ENCODE peak calls at places on chromosomes 3 and 15, in seven cellular contexts. One of them, this sample, is unnamed.
A peak's percentile ranks its signal among the peaks of the same experiment; 100 is the strongest.

GRCh38 chr3:196440696-196441095 is 8.5 kb upstream of the UBXN7 start:
- DNase-seq in GM23338: no peak
- DNase-seq in HepG2: no peak
- DNase-seq in K562: no peak
- DNase-seq in HCT116: no peak
- DNase-seq in SK-N-SH: no peak
- DNase-seq in GM12878: peak; percentile 62
- DNase-seq in this sample: no peak

GRCh38 chr3:53938645-53939044 is 47.0 kb upstream of the SELENOK start:
- DNase-seq in GM12878: no peak
- DNase-seq in HepG2: peak; percentile 25
- DNase-seq in SK-N-SH: peak; percentile 55
- DNase-seq in HCT116: peak; percentile 23
- DNase-seq in K562: peak; percentile 24
- DNase-seq in GM23338: peak; percentile 84
- DNase-seq in this sample: peak; percentile 8

GRCh38 chr3:2837893-2838292 is 272.3 kb downstream of the IL5RA start:
- DNase-seq in GM23338: no peak
- DNase-seq in HCT116: no peak
- DNase-seq in K562: no peak
- DNase-seq in GM12878: no peak
- DNase-seq in SK-N-SH: peak; percentile 30
- DNase-seq in HepG2: no peak
- DNase-seq in this sample: no peak

GRCh38 chr15:52295421-52295991 is at the start of gene MYO5C:
- DNase-seq in GM23338: peak; percentile 95
- DNase-seq in GM12878: no peak
- DNase-seq in K562: no peak
- DNase-seq in HCT116: peak; percentile 64
- DNase-seq in SK-N-SH: peak; percentile 89
- DNase-seq in HepG2: peak; percentile 68
- DNase-seq in this sample: no peak

GRCh38 chr15:93467327-93467726 is 378.3 kb upstream of the RGMA start:
- DNase-seq in K562: no peak
- DNase-seq in GM23338: no peak
- DNase-seq in HCT116: no peak
- DNase-seq in HepG2: no peak
- DNase-seq in GM12878: no peak
- DNase-seq in SK-N-SH: no peak
- DNase-seq in this sample: no peak

GRCh38 chr3:8972614-8973013 is 9.3 kb upstream of the RAD18 start:
- DNase-seq in GM23338: no peak
- DNase-seq in HCT116: no peak
- DNase-seq in K562: peak; percentile 91
- DNase-seq in HepG2: peak; percentile 20
- DNase-seq in GM12878: no peak
- DNase-seq in SK-N-SH: no peak
- DNase-seq in this sample: no peak

GRCh38 chr15:90141646-90142045 is 39.4 kb upstream of the IDH2 start:
- DNase-seq in HepG2: no peak
- DNase-seq in GM23338: no peak
- DNase-seq in SK-N-SH: no peak
- DNase-seq in GM12878: no peak
- DNase-seq in HCT116: no peak
- DNase-seq in K562: peak; percentile 32
- DNase-seq in this sample: peak; percentile 28

GRCh38 chr3:140529096-140529495 is 148.8 kb upstream of the TRIM42 start:
- DNase-seq in GM23338: no peak
- DNase-seq in HCT116: no peak
- DNase-seq in GM12878: no peak
- DNase-seq in HepG2: no peak
- DNase-seq in SK-N-SH: no peak
- DNase-seq in K562: no peak
- DNase-seq in this sample: no peak

GRCh38 chr15:93089855-93090305 is 869 bp upstream of the RGMA start:
- DNase-seq in HepG2: no peak
- DNase-seq in GM12878: no peak
- DNase-seq in SK-N-SH: no peak
- DNase-seq in K562: no peak
- DNase-seq in GM23338: no peak
- DNase-seq in HCT116: no peak
- DNase-seq in this sample: no peak

GRCh38 chr3:49410102-49410843 is 1.5 kb downstream of the RHOA start:
- DNase-seq in GM23338: no peak
- DNase-seq in HepG2: no peak
- DNase-seq in GM12878: no peak
- DNase-seq in SK-N-SH: no peak
- DNase-seq in HCT116: no peak
- DNase-seq in K562: peak; percentile 2
- DNase-seq in this sample: no peak

GRCh38 chr15:51814616-51815015 is 14.8 kb upstream of the TMOD3 start:
- DNase-seq in GM12878: no peak
- DNase-seq in GM23338: no peak
- DNase-seq in K562: no peak
- DNase-seq in HCT116: no peak
- DNase-seq in SK-N-SH: no peak
- DNase-seq in HepG2: no peak
- DNase-seq in this sample: no peak

GRCh38 chr15:90101969-90102890 is at the start of gene IDH2:
- DNase-seq in SK-N-SH: peak; percentile 98
- DNase-seq in GM23338: peak; percentile 93
- DNase-seq in HepG2: peak; percentile 48
- DNase-seq in GM12878: no peak
- DNase-seq in HCT116: peak; percentile 38
- DNase-seq in K562: peak; percentile 98
- DNase-seq in this sample: peak; percentile 65

GRCh38 chr3:189142527-189142926 is 29.2 kb upstream of the TPRG1 start:
- DNase-seq in GM12878: no peak
- DNase-seq in HepG2: no peak
- DNase-seq in HCT116: no peak
- DNase-seq in SK-N-SH: no peak
- DNase-seq in GM23338: no peak
- DNase-seq in K562: no peak
- DNase-seq in this sample: no peak

GRCh38 chr15:81239190-81239589 is 42.5 kb downstream of the IL16 start:
- DNase-seq in GM12878: no peak
- DNase-seq in HCT116: no peak
- DNase-seq in HepG2: no peak
- DNase-seq in GM23338: no peak
- DNase-seq in K562: no peak
- DNase-seq in SK-N-SH: no peak
- DNase-seq in this sample: no peak

GRCh38 chr3:43194490-43195115 is 88.7 kb upstream of the POMGNT2 start:
- DNase-seq in HepG2: no peak
- DNase-seq in HCT116: no peak
- DNase-seq in GM23338: no peak
- DNase-seq in K562: no peak
- DNase-seq in GM12878: no peak
- DNase-seq in SK-N-SH: no peak
- DNase-seq in this sample: no peak

DNA sequence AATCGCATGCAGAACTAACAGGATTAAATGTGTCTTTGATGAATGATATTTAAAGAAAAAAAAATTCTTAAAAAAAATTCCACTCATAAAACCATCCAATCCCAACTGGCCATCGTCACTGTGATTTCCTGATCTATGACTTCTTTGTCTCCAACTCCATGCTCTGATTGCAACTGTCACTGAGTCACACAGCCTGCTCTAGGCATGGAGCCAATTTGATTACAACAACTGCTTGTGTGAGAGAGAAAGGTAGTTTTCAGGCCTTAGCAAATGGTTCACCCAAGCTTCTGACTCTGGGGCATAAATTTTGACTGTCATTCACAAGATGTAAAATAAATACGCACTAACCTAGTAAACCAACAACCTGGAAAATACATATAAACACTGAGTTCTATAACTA is 25.8 kb upstream of the SPRED1 start:
- DNase-seq in HepG2: peak; percentile 59
- DNase-seq in K562: no peak
- DNase-seq in GM12878: no peak
- DNase-seq in SK-N-SH: peak; percentile 23
- DNase-seq in HCT116: peak; percentile 85
- DNase-seq in GM23338: no peak
- DNase-seq in this sample: no peak
- H3K27ac ChIP-seq in HepG2: no peak overlapping the region
- H3K27ac ChIP-seq in K562: no peak overlapping the region
- H3K27ac ChIP-seq in GM12878: no peak overlapping the region
- H3K27ac ChIP-seq in SK-N-SH: no peak overlapping the region
- H3K27ac ChIP-seq in HCT116: no peak overlapping the region
- H3K27ac ChIP-seq in GM23338: no peak overlapping the region
- H3K27ac ChIP-seq in this sample: no peak overlapping the region

GRCh38 chr15:78455749-78456148 is 17.7 kb downstream of the IREB2 start:
- DNase-seq in SK-N-SH: no peak
- DNase-seq in GM23338: no peak
- DNase-seq in GM12878: no peak
- DNase-seq in HepG2: no peak
- DNase-seq in K562: no peak
- DNase-seq in HCT116: no peak
- DNase-seq in this sample: no peak
- TF ChIP-seq POLR2AphosphoS5 in SK-N-SH: no peak
- TF ChIP-seq POLR2AphosphoS5 in GM23338: no peak
- TF ChIP-seq POLR2AphosphoS5 in GM12878: no peak
- TF ChIP-seq POLR2AphosphoS5 in HepG2: no peak
- TF ChIP-seq POLR2AphosphoS5 in K562: no peak
- TF ChIP-seq POLR2AphosphoS5 in HCT116: no peak
- TF ChIP-seq POLR2AphosphoS5 in this sample: no peak

GRCh38 chr3:129415830-129416229 is 12.6 kb downstream of the EFCAB12 start:
- DNase-seq in GM23338: no peak
- DNase-seq in HepG2: peak; percentile 45
- DNase-seq in HCT116: no peak
- DNase-seq in GM12878: no peak
- DNase-seq in SK-N-SH: no peak
- DNase-seq in K562: no peak
- DNase-seq in this sample: no peak

GRCh38 chr3:129415378-129415777 is 13.1 kb downstream of the EFCAB12 start:
- DNase-seq in HepG2: no peak
- DNase-seq in SK-N-SH: no peak
- DNase-seq in K562: no peak
- DNase-seq in HCT116: no peak
- DNase-seq in GM12878: no peak
- DNase-seq in GM23338: no peak
- DNase-seq in this sample: no peak

GRCh38 chr3:129412542-129413198 is 15.8 kb downstream of the EFCAB12 start:
- DNase-seq in GM12878: no peak
- DNase-seq in GM23338: no peak
- DNase-seq in SK-N-SH: no peak
- DNase-seq in HepG2: no peak
- DNase-seq in HCT116: no peak
- DNase-seq in K562: no peak
- DNase-seq in this sample: no peak

GRCh38 chr3:129416408-129416807 is 12.0 kb downstream of the EFCAB12 start:
- DNase-seq in GM12878: no peak
- DNase-seq in K562: no peak
- DNase-seq in HCT116: no peak
- DNase-seq in SK-N-SH: no peak
- DNase-seq in GM23338: no peak
- DNase-seq in HepG2: no peak
- DNase-seq in this sample: no peak

DNA sequence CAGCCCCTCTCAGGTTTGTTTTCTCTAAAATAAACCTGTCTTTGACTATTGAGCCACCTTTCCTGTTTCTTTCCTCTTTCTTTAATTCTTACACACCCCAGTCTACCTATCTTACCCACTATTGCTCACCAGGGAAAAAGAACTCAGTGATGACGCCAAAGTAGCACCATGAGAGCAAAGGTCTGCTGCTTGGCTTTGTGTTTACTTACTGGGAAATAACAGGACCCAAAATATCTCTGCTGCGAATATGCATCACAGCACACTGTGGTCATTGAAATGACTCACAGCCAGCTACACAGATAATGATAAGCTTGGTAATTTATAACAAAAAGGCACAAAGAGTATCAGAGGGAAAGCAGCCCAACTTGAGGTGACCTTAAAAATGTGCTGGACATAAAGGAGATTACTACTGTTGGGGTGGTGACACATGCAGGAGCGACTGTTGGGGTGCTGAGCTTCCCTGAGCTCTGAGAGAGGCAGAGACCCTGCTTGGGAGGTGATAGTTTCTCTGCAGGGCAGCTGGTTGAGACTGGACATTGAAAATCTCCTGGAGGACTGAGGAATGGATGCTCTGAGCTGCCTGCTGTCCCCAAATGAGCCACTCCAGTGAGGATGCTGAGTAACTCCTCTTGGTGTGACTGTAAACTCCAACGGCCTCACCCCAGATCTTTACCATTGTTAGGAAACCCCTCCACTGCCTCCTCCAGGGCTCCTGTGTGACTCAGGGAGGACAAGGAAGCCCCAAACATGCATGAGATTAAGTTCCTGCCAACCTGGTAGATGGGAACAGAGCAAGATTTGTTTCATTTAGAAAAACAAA is 14.5 kb downstream of the EFCAB12 start:
- DNase-seq in SK-N-SH: no peak
- DNase-seq in GM23338: no peak
- DNase-seq in HCT116: no peak
- DNase-seq in HepG2: peak; percentile 91
- DNase-seq in GM12878: no peak
- DNase-seq in K562: peak; percentile 32
- DNase-seq in this sample: no peak
- TF ChIP-seq REST in SK-N-SH: no peak
- TF ChIP-seq REST in GM23338: no peak
- TF ChIP-seq REST in HCT116: no peak
- TF ChIP-seq REST in HepG2: no peak
- TF ChIP-seq REST in GM12878: no peak
- TF ChIP-seq REST in K562: no peak
- TF ChIP-seq REST in this sample: no peak

GRCh38 chr15:27701014-27701413 is 398.1 kb downstream of the OCA2 start:
- DNase-seq in HCT116: no peak
- DNase-seq in K562: no peak
- DNase-seq in HepG2: no peak
- DNase-seq in SK-N-SH: no peak
- DNase-seq in GM23338: no peak
- DNase-seq in GM12878: no peak
- DNase-seq in this sample: no peak

GRCh38 chr15:27706300-27706699 is 392.8 kb downstream of the OCA2 start:
- DNase-seq in HepG2: no peak
- DNase-seq in K562: no peak
- DNase-seq in SK-N-SH: no peak
- DNase-seq in GM12878: no peak
- DNase-seq in HCT116: no peak
- DNase-seq in GM23338: no peak
- DNase-seq in this sample: no peak

GRCh38 chr15:27704939-27705514 is 394.1 kb downstream of the OCA2 start:
- DNase-seq in GM12878: no peak
- DNase-seq in GM23338: no peak
- DNase-seq in SK-N-SH: no peak
- DNase-seq in HepG2: no peak
- DNase-seq in K562: no peak
- DNase-seq in HCT116: no peak
- DNase-seq in this sample: no peak

GRCh38 chr15:27707216-27707710 is 391.9 kb downstream of the OCA2 start:
- DNase-seq in HCT116: no peak
- DNase-seq in GM12878: no peak
- DNase-seq in K562: no peak
- DNase-seq in SK-N-SH: peak; percentile 30
- DNase-seq in GM23338: no peak
- DNase-seq in HepG2: no peak
- DNase-seq in this sample: no peak

DNA sequence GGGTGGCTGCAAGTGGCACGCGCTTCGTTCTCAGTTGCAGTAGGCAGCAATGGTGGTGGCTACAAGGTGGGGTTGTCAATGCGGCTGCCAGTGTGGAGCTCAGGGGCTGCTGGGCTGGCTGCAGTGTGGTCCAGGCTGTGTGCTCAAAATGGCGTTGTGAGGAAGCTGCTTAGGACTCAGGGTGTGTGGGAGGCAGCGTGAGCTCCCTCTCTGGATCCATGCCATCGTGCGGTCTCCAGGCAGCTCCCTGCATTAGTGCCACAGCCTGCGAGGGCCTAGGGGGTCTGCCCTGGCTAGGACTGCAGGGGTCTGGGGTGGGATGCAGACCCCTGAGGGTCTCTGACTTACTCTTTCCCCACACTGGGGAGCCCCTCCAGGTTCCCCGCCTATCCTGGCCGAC is 397.2 kb downstream of the OCA2 start:
- DNase-seq in K562: no peak
- DNase-seq in HCT116: no peak
- DNase-seq in GM12878: no peak
- DNase-seq in SK-N-SH: no peak
- DNase-seq in GM23338: no peak
- DNase-seq in HepG2: no peak
- DNase-seq in this sample: no peak
- H3K27ac ChIP-seq in K562: no peak overlapping the region
- H3K27ac ChIP-seq in HCT116: no peak overlapping the region
- H3K27ac ChIP-seq in GM12878: no peak overlapping the region
- H3K27ac ChIP-seq in SK-N-SH: no peak overlapping the region
- H3K27ac ChIP-seq in GM23338: no peak overlapping the region
- H3K27ac ChIP-seq in HepG2: no peak overlapping the region
- H3K27ac ChIP-seq in this sample: no peak overlapping the region